ENCODE peak calls at places on chromosomes 7 and 10, in eight cellular contexts. One of them, this sample, is unnamed.

GRCh38 chr7:82017334-82017943 is 247.6 kb upstream of the HGF start:
- DNase-seq in HCT116: peak
- DNase-seq in IMR-90: peak
- DNase-seq in MM.1S: peak
- DNase-seq in K562: no peak
- DNase-seq in HepG2: peak
- DNase-seq in PC-3: peak
- DNase-seq in hepatocyte: peak
- DNase-seq in this sample: no peak

GRCh38 chr7:101936223-101936611 is 118.8 kb downstream of the CUX1 start:
- DNase-seq in HCT116: no peak
- DNase-seq in IMR-90: no peak
- DNase-seq in MM.1S: no peak
- DNase-seq in K562: no peak
- DNase-seq in HepG2: no peak
- DNase-seq in PC-3: no peak
- DNase-seq in hepatocyte: no peak
- DNase-seq in this sample: no peak

GRCh38 chr7:101173752-101174244 is 6.3 kb downstream of the NAT16 start:
- DNase-seq in HCT116: peak
- DNase-seq in IMR-90: no peak
- DNase-seq in MM.1S: peak
- DNase-seq in K562: peak
- DNase-seq in HepG2: no peak
- DNase-seq in PC-3: peak
- DNase-seq in hepatocyte: no peak
- DNase-seq in this sample: peak

GRCh38 chr7:2164156-2164555 is 68.6 kb downstream of the MAD1L1 start:
- DNase-seq in HCT116: no peak
- DNase-seq in IMR-90: peak
- DNase-seq in MM.1S: no peak
- DNase-seq in K562: no peak
- DNase-seq in HepG2: no peak
- DNase-seq in PC-3: no peak
- DNase-seq in hepatocyte: no peak
- DNase-seq in this sample: no peak

GRCh38 chr7:55517936-55518689 is 54.2 kb downstream of the VOPP1 start:
- DNase-seq in HCT116: no peak
- DNase-seq in IMR-90: no peak
- DNase-seq in MM.1S: no peak
- DNase-seq in K562: no peak
- DNase-seq in HepG2: no peak
- DNase-seq in PC-3: no peak
- DNase-seq in hepatocyte: no peak
- DNase-seq in this sample: no peak

GRCh38 chr10:70479161-70479531 is 579 bp downstream of the PALD1 start:
- DNase-seq in HCT116: no peak
- DNase-seq in IMR-90: no peak
- DNase-seq in MM.1S: peak
- DNase-seq in K562: no peak
- DNase-seq in HepG2: no peak
- DNase-seq in PC-3: no peak
- DNase-seq in hepatocyte: no peak
- DNase-seq in this sample: no peak

GRCh38 chr7:44283381-44284211 is 41.8 kb downstream of the CAMK2B start:
- DNase-seq in HCT116: no peak
- DNase-seq in IMR-90: no peak
- DNase-seq in MM.1S: no peak
- DNase-seq in K562: no peak
- DNase-seq in HepG2: no peak
- DNase-seq in PC-3: no peak
- DNase-seq in hepatocyte: no peak
- DNase-seq in this sample: no peak

GRCh38 chr7:150973571-150974451 is 4.3 kb downstream of the KCNH2 start:
- DNase-seq in HCT116: no peak
- DNase-seq in IMR-90: no peak
- DNase-seq in MM.1S: peak
- DNase-seq in K562: no peak
- DNase-seq in HepG2: no peak
- DNase-seq in PC-3: no peak
- DNase-seq in hepatocyte: no peak
- DNase-seq in this sample: no peak

GRCh38 chr10:118259288-118259906 is 82.7 kb downstream of the FAM204A start:
- DNase-seq in HCT116: peak
- DNase-seq in IMR-90: peak
- DNase-seq in MM.1S: peak
- DNase-seq in K562: peak
- DNase-seq in HepG2: peak
- DNase-seq in PC-3: peak
- DNase-seq in hepatocyte: peak
- DNase-seq in this sample: peak

GRCh38 chr7:3250725-3251124 is 50.3 kb upstream of the SDK1 start:
- DNase-seq in HCT116: no peak
- DNase-seq in IMR-90: no peak
- DNase-seq in MM.1S: no peak
- DNase-seq in K562: no peak
- DNase-seq in HepG2: no peak
- DNase-seq in PC-3: no peak
- DNase-seq in hepatocyte: no peak
- DNase-seq in this sample: no peak

GRCh38 chr10:46014683-46015405 is 15.6 kb downstream of the NCOA4 start:
- DNase-seq in HCT116: no peak
- DNase-seq in IMR-90: peak
- DNase-seq in MM.1S: no peak
- DNase-seq in K562: no peak
- DNase-seq in HepG2: no peak
- DNase-seq in PC-3: no peak
- DNase-seq in hepatocyte: no peak
- DNase-seq in this sample: no peak

GRCh38 chr10:49398000-49398861 is 2.3 kb upstream of the DRGX start:
- DNase-seq in HCT116: no peak
- DNase-seq in IMR-90: peak
- DNase-seq in MM.1S: no peak
- DNase-seq in K562: peak
- DNase-seq in HepG2: no peak
- DNase-seq in PC-3: peak
- DNase-seq in hepatocyte: peak
- DNase-seq in this sample: no peak

GRCh38 chr7:26910221-26910620 is 45.8 kb upstream of the SKAP2 start:
- DNase-seq in HCT116: peak
- DNase-seq in IMR-90: peak
- DNase-seq in MM.1S: no peak
- DNase-seq in K562: no peak
- DNase-seq in HepG2: peak
- DNase-seq in PC-3: peak
- DNase-seq in hepatocyte: no peak
- DNase-seq in this sample: peak

DNA sequence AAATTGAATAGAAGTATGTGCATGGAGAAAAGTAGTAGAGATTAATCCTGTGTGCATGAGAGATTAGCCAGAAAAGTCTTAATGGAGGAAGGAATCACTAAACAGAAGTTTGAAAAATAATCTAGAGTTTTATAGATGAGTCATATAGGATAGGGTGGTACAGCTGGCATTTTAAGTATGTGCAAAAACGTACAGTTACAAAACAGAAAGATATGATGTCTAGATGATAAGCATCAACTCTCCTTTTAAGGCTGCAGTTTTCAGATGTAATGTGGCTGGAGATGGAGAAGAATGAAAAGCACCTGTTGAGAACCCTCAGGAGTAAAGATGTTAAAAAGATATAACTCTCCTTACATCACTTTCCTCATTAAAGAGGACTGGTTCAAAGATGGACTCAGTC is 271.3 kb downstream of the STK31 start:
- DNase-seq in HCT116: no peak
- DNase-seq in IMR-90: no peak
- DNase-seq in MM.1S: no peak
- DNase-seq in K562: no peak
- DNase-seq in HepG2: no peak
- DNase-seq in PC-3: no peak
- DNase-seq in hepatocyte: no peak
- DNase-seq in this sample: peak
- H2AFZ ChIP-seq in HCT116: no peak
- H2AFZ ChIP-seq in IMR-90: no peak
- H2AFZ ChIP-seq in MM.1S: no peak
- H2AFZ ChIP-seq in K562: no peak
- H2AFZ ChIP-seq in HepG2: no peak
- H2AFZ ChIP-seq in PC-3: no peak
- H2AFZ ChIP-seq in hepatocyte: no peak
- H2AFZ ChIP-seq in this sample: no peak

GRCh38 chr7:143882020-143882610 is 19.9 kb downstream of the TCAF1 start:
- DNase-seq in HCT116: no peak
- DNase-seq in IMR-90: peak
- DNase-seq in MM.1S: no peak
- DNase-seq in K562: no peak
- DNase-seq in HepG2: peak
- DNase-seq in PC-3: no peak
- DNase-seq in hepatocyte: peak
- DNase-seq in this sample: no peak

GRCh38 chr7:143882611-143883078 is 19.3 kb downstream of the TCAF1 start:
- DNase-seq in HCT116: no peak
- DNase-seq in IMR-90: peak
- DNase-seq in MM.1S: no peak
- DNase-seq in K562: no peak
- DNase-seq in HepG2: peak
- DNase-seq in PC-3: no peak
- DNase-seq in hepatocyte: peak
- DNase-seq in this sample: peak

GRCh38 chr7:143885951-143886350 is 16.0 kb downstream of the TCAF1 start:
- DNase-seq in HCT116: no peak
- DNase-seq in IMR-90: no peak
- DNase-seq in MM.1S: no peak
- DNase-seq in K562: peak
- DNase-seq in HepG2: no peak
- DNase-seq in PC-3: no peak
- DNase-seq in hepatocyte: no peak
- DNase-seq in this sample: no peak

GRCh38 chr7:143884978-143885559 is 16.9 kb downstream of the TCAF1 start:
- DNase-seq in HCT116: no peak
- DNase-seq in IMR-90: peak
- DNase-seq in MM.1S: no peak
- DNase-seq in K562: peak
- DNase-seq in HepG2: no peak
- DNase-seq in PC-3: no peak
- DNase-seq in hepatocyte: peak
- DNase-seq in this sample: no peak

GRCh38 chr7:143884276-143884977 is 17.5 kb downstream of the TCAF1 start:
- DNase-seq in HCT116: no peak
- DNase-seq in IMR-90: no peak
- DNase-seq in MM.1S: no peak
- DNase-seq in K562: peak
- DNase-seq in HepG2: no peak
- DNase-seq in PC-3: no peak
- DNase-seq in hepatocyte: no peak
- DNase-seq in this sample: no peak
- H2AFZ ChIP-seq in HCT116: no peak
- H2AFZ ChIP-seq in IMR-90: peak
- H2AFZ ChIP-seq in MM.1S: no peak
- H2AFZ ChIP-seq in K562: no peak
- H2AFZ ChIP-seq in HepG2: no peak
- H2AFZ ChIP-seq in PC-3: no peak
- H2AFZ ChIP-seq in hepatocyte: peak
- H2AFZ ChIP-seq in this sample: no peak

DNA sequence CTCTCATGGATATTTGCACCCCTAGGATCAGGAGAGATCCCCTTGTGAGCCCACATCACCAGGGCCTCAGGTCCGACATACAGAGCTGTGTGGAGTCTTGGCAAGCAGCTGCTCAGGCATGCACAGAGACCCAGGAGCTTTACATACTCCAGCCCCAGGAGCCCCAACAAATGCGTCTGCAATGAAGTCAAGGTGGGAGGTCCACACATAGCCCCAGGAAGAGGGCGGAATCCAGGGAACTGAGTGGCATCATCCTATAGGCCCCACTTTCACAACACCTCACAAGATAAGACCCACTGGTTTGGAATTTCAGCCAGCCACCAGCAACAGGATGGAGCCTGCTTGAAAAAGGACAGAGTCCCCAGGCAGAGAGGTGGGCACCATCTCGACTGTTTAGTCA is 106.7 kb downstream of the LSMEM1 start:
- DNase-seq in HCT116: no peak
- DNase-seq in IMR-90: no peak
- DNase-seq in MM.1S: no peak
- DNase-seq in K562: no peak
- DNase-seq in HepG2: no peak
- DNase-seq in PC-3: no peak
- DNase-seq in hepatocyte: no peak
- DNase-seq in this sample: no peak
- H2AFZ ChIP-seq in HCT116: no peak
- H2AFZ ChIP-seq in IMR-90: no peak
- H2AFZ ChIP-seq in MM.1S: no peak
- H2AFZ ChIP-seq in K562: no peak
- H2AFZ ChIP-seq in HepG2: no peak
- H2AFZ ChIP-seq in PC-3: no peak
- H2AFZ ChIP-seq in hepatocyte: no peak
- H2AFZ ChIP-seq in this sample: no peak

DNA sequence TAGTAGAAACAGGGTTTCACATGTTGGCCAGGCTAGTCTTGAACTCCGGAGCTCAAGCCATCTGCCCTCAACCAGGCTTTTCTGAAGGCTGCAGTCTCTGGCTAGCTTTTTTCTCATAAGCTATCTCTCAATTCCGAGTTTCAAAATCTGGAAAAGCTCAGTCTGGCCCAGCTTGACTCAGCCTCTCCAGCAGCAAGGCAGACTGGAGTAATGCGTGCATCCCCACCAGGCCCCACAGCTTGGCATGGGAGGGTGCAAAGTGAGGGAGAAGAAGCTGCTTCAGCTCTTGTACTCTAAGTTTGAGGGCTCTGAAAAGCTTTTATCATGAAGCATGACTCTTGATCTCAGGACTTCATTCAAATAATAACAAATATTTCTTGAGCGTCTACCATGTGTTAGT is 4.8 kb downstream of the DHTKD1 start:
- DNase-seq in HCT116: no peak
- DNase-seq in IMR-90: no peak
- DNase-seq in MM.1S: no peak
- DNase-seq in K562: no peak
- DNase-seq in HepG2: no peak
- DNase-seq in PC-3: no peak
- DNase-seq in hepatocyte: peak
- DNase-seq in this sample: no peak
- H2AFZ ChIP-seq in HCT116: no peak
- H2AFZ ChIP-seq in IMR-90: no peak
- H2AFZ ChIP-seq in MM.1S: no peak
- H2AFZ ChIP-seq in K562: no peak
- H2AFZ ChIP-seq in HepG2: no peak
- H2AFZ ChIP-seq in PC-3: no peak
- H2AFZ ChIP-seq in hepatocyte: no peak
- H2AFZ ChIP-seq in this sample: no peak

DNA sequence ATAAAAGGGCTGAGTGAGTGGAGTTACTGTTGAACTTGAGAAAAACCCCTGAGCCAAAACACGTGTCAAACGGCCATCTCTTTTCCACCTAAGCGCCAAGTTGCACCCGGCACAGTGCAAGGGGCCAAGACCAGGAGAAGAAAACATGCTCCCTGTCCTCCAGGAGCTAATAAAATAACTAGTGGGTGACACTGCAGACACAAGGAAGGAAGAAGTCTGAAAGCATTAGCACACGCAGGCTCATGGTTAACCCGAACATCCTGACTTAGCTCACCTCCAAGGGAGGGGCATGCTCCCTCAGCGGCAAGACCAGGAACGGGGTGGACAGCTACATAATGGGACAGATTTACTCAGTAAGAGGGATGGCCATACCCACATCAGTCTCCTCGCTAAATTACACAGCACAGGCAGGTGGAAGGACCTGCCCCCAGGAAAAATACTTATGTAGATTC is 65.0 kb downstream of the PIP4K2A start:
- DNase-seq in HCT116: no peak
- DNase-seq in IMR-90: no peak
- DNase-seq in MM.1S: no peak
- DNase-seq in K562: no peak
- DNase-seq in HepG2: no peak
- DNase-seq in PC-3: no peak
- DNase-seq in hepatocyte: no peak
- DNase-seq in this sample: no peak
- H2AFZ ChIP-seq in HCT116: no peak
- H2AFZ ChIP-seq in IMR-90: no peak
- H2AFZ ChIP-seq in MM.1S: no peak
- H2AFZ ChIP-seq in K562: no peak
- H2AFZ ChIP-seq in HepG2: no peak
- H2AFZ ChIP-seq in PC-3: no peak
- H2AFZ ChIP-seq in hepatocyte: no peak
- H2AFZ ChIP-seq in this sample: no peak